ENCODE peak calls at places on chromosomes 11 and 22, in four cellular contexts. X is cardiac muscle cell, A is neuronal stem cell, S is lower lobe of right lung. F is an unnamed sample.
A peak's percentile ranks its signal among the peaks of the same experiment; 100 is the strongest.

GRCh38 chr11:7673724-7674434 is 579 bp upstream of the CYB5R2 start:
- DNase-seq in X (peak; percentile 61), S (peak; percentile 53), A (peak; percentile 48), F (peak; percentile 66)

GRCh38 chr11:70470127-70470526 is 71.8 kb downstream of the CTTN start:
- DNase-seq in S (no peak), X (peak; percentile 37), A (no peak), F (no peak)

GRCh38 chr11:32792948-32793475 is 1.4 kb downstream of the CCDC73 start:
- DNase-seq in X (peak; percentile 47), A (peak; percentile 27), S (no peak), F (no peak)

GRCh38 chr11:114622858-114623257 is 27.3 kb upstream of the NXPE4 start:
- DNase-seq in A (no peak), X (no peak), S (no peak), F (no peak)

GRCh38 chr11:108751444-108751843 is 86.6 kb downstream of the DDX10 start:
- DNase-seq in S (no peak), X (no peak), A (no peak), F (no peak)

GRCh38 chr11:117417856-117418255 is 90.2 kb downstream of the CEP164 start:
- DNase-seq in X (no peak), S (no peak), A (no peak), F (no peak)

GRCh38 chr11:17343907-17344306 is 7.7 kb upstream of the NCR3LG1 start:
- DNase-seq in S (no peak), X (peak; percentile 85), A (no peak), F (no peak)

GRCh38 chr22:44405661-44406060 is 92.4 kb downstream of the RTL6 start:
- DNase-seq in S (no peak), A (no peak), X (no peak), F (no peak)

GRCh38 chr11:112226062-112226921 is at the start of gene PTS:
- DNase-seq in X (peak; percentile 91), S (peak; percentile 92), A (peak; percentile 74), F (peak; percentile 68)

GRCh38 chr22:42613869-42614268 is 814 bp downstream of the POLDIP3 start:
- DNase-seq in S (no peak), A (no peak), X (peak; percentile 28), F (no peak)

GRCh38 chr22:20223421-20224245 is 44.5 kb downstream of the RTN4R start:
- DNase-seq in S (no peak), A (no peak), X (no peak), F (no peak)

GRCh38 chr11:108947654-108948570 is 283.0 kb downstream of the DDX10 start:
- DNase-seq in A (no peak), X (peak; percentile 53), S (no peak), F (no peak)

GRCh38 chr11:119106564-119107537 is at the start of gene C2CD2L:
- DNase-seq in S (peak; percentile 95), A (peak; percentile 82), X (peak; percentile 95), F (no peak)

GRCh38 chr22:22698263-22698750 is 53.9 kb downstream of the GGTLC2 start:
- DNase-seq in X (no peak), A (no peak), S (no peak), F (no peak)

GRCh38 chr11:121421149-121421906 is 30.8 kb upstream of the SORL1 start:
- DNase-seq in S (no peak), A (no peak), X (no peak), F (no peak)

GRCh38 chr11:122159173-122159701 is 43.2 kb upstream of the BLID start:
- DNase-seq in A (no peak), S (no peak), X (peak; percentile 85), F (no peak)

GRCh38 chr11:63666874-63667273 is 4.3 kb downstream of the ATL3 start:
- DNase-seq in X (peak; percentile 70), A (no peak), S (no peak), F (no peak)

GRCh38 chr11:64238999-64239398 is 1.9 kb upstream of the FKBP2 start:
- DNase-seq in S (no peak), X (no peak), A (no peak), F (no peak)

GRCh38 chr11:73907191-73907590 is 30.4 kb downstream of the PAAF1 start:
- DNase-seq in X (peak; percentile 21), A (no peak), S (peak; percentile 50), F (no peak)

GRCh38 chr11:121762820-121763219 is 310.1 kb upstream of the SORL1-AS1 start:
- DNase-seq in X (peak; percentile 68), A (no peak), S (no peak), F (no peak)

GRCh38 chr22:50297510-50298265 is 9.8 kb downstream of the PLXNB2 start:
- DNase-seq in X (no peak), A (no peak), S (no peak), F (no peak)
- H3K4me1 ChIP-seq in X (peaks cover 39% of the 10 kb centered on the region), A (peaks cover 15% of the 10 kb centered on the region), S (peaks cover 97% of the 10 kb centered on the region), F (peaks cover 22% of the 10 kb centered on the region)

GRCh38 chr11:65492387-65492636 is 6.5 kb upstream of the MALAT1 start:
- DNase-seq in X (no peak), A (no peak), S (no peak), F (no peak)
- H3K4me1 ChIP-seq in X (peaks cover 75% of the 10 kb centered on the region), A (peaks cover 69% of the 10 kb centered on the region), S (peaks cover 95% of the 10 kb centered on the region), F (peaks cover 32% of the 10 kb centered on the region)

DNA sequence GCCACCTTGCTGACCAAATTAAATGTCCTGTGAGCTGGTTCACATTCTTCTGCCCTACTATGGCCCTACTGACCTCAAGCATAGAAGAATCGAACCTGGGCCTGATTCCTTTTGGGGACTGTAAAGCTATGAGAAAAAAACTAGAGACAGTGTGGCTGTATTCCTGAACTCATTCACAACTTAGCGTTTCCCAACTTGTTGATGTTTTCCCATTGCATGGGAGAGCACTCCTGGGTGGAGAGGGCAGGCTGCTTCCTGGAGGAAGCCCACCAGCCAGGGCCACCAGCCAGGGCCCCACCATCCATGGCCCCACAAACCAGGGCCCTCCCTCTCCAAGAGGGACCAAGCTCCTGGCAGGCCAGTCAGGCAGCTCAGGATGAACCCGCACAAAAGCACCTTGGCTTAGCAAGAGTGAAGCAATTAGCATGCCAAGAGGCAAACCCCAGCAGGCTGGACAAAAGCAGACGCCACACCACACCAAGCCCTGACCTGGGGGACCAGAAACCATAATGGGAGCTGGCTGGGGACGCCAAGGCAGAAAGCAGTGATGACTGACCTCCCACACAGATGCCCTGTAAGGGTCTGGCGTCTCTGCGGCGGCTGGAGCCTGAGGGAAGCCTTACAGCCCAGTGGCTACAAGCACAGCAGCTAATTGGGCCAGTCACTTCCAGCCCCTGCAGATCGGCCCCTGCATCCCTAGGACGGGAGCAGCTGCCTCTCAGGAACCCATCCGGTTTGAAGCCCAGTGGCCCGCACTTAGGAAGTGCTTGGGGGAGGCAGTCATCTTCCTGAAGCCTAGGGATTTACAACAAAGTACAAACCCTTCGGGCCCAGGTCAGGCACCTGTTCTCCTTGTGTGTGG is 2.1 kb downstream of the CERK start:
- DNase-seq in S (no peak), A (no peak), X (no peak), F (no peak)
- H3K4me1 ChIP-seq in S (peaks cover 73% of the 10 kb centered on the region), A (peaks cover 28% of the 10 kb centered on the region), X (peaks cover 35% of the 10 kb centered on the region), F (peaks cover 27% of the 10 kb centered on the region)

GRCh38 chr11:60477035-60477445 is 15.5 kb upstream of the MS4A12 start:
- DNase-seq in A (no peak), X (no peak), S (no peak), F (no peak)
- H3K4me1 ChIP-seq in A (no peaks in the 10 kb centered on the region), X (no peaks in the 10 kb centered on the region), S (no peaks in the 10 kb centered on the region), F (no peaks in the 10 kb centered on the region)

GRCh38 chr22:37363593-37363992 is 63.7 kb downstream of the ELFN2 start:
- DNase-seq in X (no peak), A (no peak), S (no peak), F (no peak)
- H3K4me1 ChIP-seq in X (peaks cover 16% of the 10 kb centered on the region), A (peaks cover 6% of the 10 kb centered on the region), S (peaks cover 11% of the 10 kb centered on the region), F (peaks cover 11% of the 10 kb centered on the region)

DNA sequence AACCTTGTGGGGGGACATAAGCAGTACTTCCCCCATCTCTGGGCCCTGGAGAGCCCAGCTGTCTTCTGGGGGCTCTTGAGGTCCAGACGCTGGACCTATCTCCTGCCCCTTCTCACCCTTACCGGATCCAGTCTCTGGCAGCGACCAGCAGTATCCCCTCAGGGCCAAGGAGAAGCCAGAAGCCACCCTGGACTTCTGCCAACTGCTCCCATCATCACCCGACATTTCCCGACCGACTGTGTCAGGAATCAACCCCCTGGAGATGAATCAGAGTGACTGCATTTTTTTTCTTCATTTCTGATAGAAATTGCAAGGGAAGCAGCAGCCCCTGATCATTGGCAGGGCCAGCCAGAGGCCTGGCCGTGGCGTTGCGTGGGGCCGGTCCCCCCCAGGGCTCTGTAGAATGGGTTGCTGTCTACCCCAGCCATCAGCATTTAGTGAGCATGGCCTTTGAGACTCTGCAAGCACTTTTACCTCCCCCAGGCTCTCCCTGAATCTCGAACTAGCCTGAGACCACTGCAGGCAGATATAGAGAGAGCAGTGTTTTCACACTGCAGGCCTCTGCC is 5.2 kb upstream of the LIF start:
- DNase-seq in A (no peak), S (no peak), X (peak; percentile 66), F (no peak)
- H3K4me1 ChIP-seq in A (peaks cover 40% of the 10 kb centered on the region), S (peaks cover 30% of the 10 kb centered on the region), X (no peaks in the 10 kb centered on the region), F (peaks cover 26% of the 10 kb centered on the region)

GRCh38 chr22:49920859-49921258 is 2.4 kb downstream of the CRELD2 start:
- DNase-seq in A (no peak), X (no peak), S (peak; percentile 46), F (no peak)
- H3K4me1 ChIP-seq in A (peaks cover 11% of the 10 kb centered on the region), X (peaks cover 6% of the 10 kb centered on the region), S (peaks cover 23% of the 10 kb centered on the region), F (peaks cover 12% of the 10 kb centered on the region)

F was measured in NT2/D1.